ENCODE peak calls at places on chromosomes 1 and 21, in four cellular contexts. X, F, L and I are unnamed samples.
A peak's percentile ranks its signal among the peaks of the same experiment; 100 is the strongest.

GRCh38 chr1:2821970-2822620 is 20.6 kb upstream of the TTC34 start:
- DNase-seq in X (no peak), F (no peak), L (no peak), I (no peak)

GRCh38 chr1:227774051-227774720 is 39.0 kb downstream of the SNAP47 start:
- DNase-seq in X (no peak), F (no peak), L (no peak), I (no peak)

GRCh38 chr1:245461681-245462080 is 306.9 kb downstream of the KIF26B start:
- DNase-seq in X (no peak), F (no peak), L (no peak), I (no peak)

GRCh38 chr21:42820513-42821465 is 58.5 kb downstream of the WDR4 start:
- DNase-seq in X (no peak), F (no peak), L (no peak), I (no peak)

GRCh38 chr1:55823521-55824296 is 608.5 kb upstream of the USP24 start:
- DNase-seq in X (no peak), F (peak; percentile 50), L (peak; percentile 46), I (no peak)

GRCh38 chr1:15915991-15916390 is 59.9 kb downstream of the ZBTB17 start:
- DNase-seq in X (no peak), F (peak; percentile 19), L (peak; percentile 52), I (no peak)

GRCh38 chr21:35046880-35047229 is 2.2 kb downstream of the RUNX1 start:
- DNase-seq in X (no peak), F (no peak), L (no peak), I (no peak)

GRCh38 chr1:27602510-27603319 is 1.2 kb downstream of the AHDC1 start:
- DNase-seq in X (no peak), F (peak; percentile 42), L (no peak), I (peak; percentile 24)

GRCh38 chr1:214330715-214331114 is 49.8 kb downstream of the SMYD2 start:
- DNase-seq in X (no peak), F (no peak), L (no peak), I (no peak)

GRCh38 chr21:41928621-41929220 is 25.1 kb downstream of the C2CD2 start:
- DNase-seq in X (no peak), F (no peak), L (no peak), I (peak; percentile 66)

GRCh38 chr1:106768077-106768476 is 288.4 kb upstream of the PRMT6 start:
- DNase-seq in X (no peak), F (no peak), L (peak; percentile 42), I (no peak)

GRCh38 chr1:230270185-230270939 is 155.8 kb downstream of the PGBD5 start:
- DNase-seq in X (no peak), F (no peak), L (no peak), I (no peak)

GRCh38 chr1:24150228-24151174 is 7.6 kb upstream of the IL22RA1 start:
- DNase-seq in X (peak; percentile 85), F (peak; percentile 88), L (peak; percentile 75), I (peak; percentile 83)
- H3K4me1 ChIP-seq in X (peaks cover 21% of the 10 kb centered on the region), F (peaks cover 15% of the 10 kb centered on the region), L (no peaks in the 10 kb centered on the region), I (peaks cover 4% of the 10 kb centered on the region)

GRCh38 chr1:59141267-59141863 is 155.5 kb upstream of the FGGY start:
- DNase-seq in X (no peak), F (no peak), L (no peak), I (no peak)

GRCh38 chr1:59138402-59138801 is 158.5 kb upstream of the FGGY start:
- DNase-seq in X (no peak), F (no peak), L (no peak), I (no peak)

GRCh38 chr1:59136541-59137335 is 160.2 kb upstream of the FGGY start:
- DNase-seq in X (no peak), F (no peak), L (no peak), I (no peak)

GRCh38 chr1:59137968-59138367 is 158.9 kb upstream of the FGGY start:
- DNase-seq in X (no peak), F (no peak), L (no peak), I (no peak)

DNA sequence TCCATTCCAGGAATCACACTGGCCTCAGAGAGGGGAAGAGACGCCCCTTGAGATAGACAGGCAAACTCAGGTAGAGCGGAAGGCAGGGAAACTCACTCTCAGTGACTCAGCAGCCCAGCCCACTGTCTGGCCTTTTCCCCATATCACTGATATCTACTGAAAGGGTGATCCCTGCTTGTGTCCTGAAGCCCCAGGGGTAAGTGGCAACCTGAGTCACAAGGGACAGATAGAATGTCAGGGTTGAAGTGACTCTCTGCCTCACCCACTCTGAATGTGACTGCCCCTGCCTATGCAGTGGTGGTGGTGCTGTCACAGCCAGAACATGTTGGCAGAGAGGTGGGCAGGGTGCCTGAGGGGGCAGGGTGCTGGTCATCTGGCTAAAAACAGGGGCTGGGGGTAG is 157.5 kb upstream of the FGGY start:
- DNase-seq in X (peak; percentile 28), F (no peak), L (no peak), I (no peak)
- H3K4me1 ChIP-seq in X (peaks cover 59% of the 10 kb centered on the region), F (peaks cover 32% of the 10 kb centered on the region), L (peaks cover 25% of the 10 kb centered on the region), I (no peaks in the 10 kb centered on the region)

GRCh38 chr1:42933060-42933586 is 25.5 kb downstream of the SLC2A1 start:
- DNase-seq in X (no peak), F (no peak), L (no peak), I (no peak)
- H3K4me1 ChIP-seq in X (peaks cover 79% of the 10 kb centered on the region), F (peaks cover 68% of the 10 kb centered on the region), L (peaks cover 10% of the 10 kb centered on the region), I (peaks cover 44% of the 10 kb centered on the region)

GRCh38 chr1:41862411-41863221 is 56.1 kb downstream of the HIVEP3 start:
- DNase-seq in X (peak; percentile 83), F (peak; percentile 83), L (peak; percentile 70), I (no peak)

GRCh38 chr1:41861509-41862410 is 57.0 kb downstream of the HIVEP3 start:
- DNase-seq in X (no peak), F (no peak), L (no peak), I (no peak)

GRCh38 chr1:41863683-41864082 is 55.0 kb downstream of the HIVEP3 start:
- DNase-seq in X (no peak), F (no peak), L (no peak), I (no peak)

GRCh38 chr1:41866285-41866684 is 52.4 kb downstream of the HIVEP3 start:
- DNase-seq in X (no peak), F (no peak), L (no peak), I (no peak)

GRCh38 chr1:41864471-41865040 is 54.2 kb downstream of the HIVEP3 start:
- DNase-seq in X (no peak), F (no peak), L (no peak), I (no peak)
- H3K4me1 ChIP-seq in X (peaks cover 27% of the 10 kb centered on the region), F (peaks cover 50% of the 10 kb centered on the region), L (peaks cover 7% of the 10 kb centered on the region), I (peaks cover 16% of the 10 kb centered on the region)

GRCh38 chr1:10508511-10508951 is 33.8 kb downstream of the PEX14 start:
- DNase-seq in X (no peak), F (peak; percentile 44), L (no peak), I (no peak)

GRCh38 chr1:10511494-10511885 is 36.7 kb downstream of the PEX14 start:
- DNase-seq in X (no peak), F (no peak), L (no peak), I (no peak)

GRCh38 chr1:10513199-10513598 is 38.4 kb downstream of the PEX14 start:
- DNase-seq in X (no peak), F (no peak), L (no peak), I (no peak)

GRCh38 chr1:10509823-10510509 is 35.2 kb downstream of the PEX14 start:
- DNase-seq in X (no peak), F (no peak), L (no peak), I (no peak)

DNA sequence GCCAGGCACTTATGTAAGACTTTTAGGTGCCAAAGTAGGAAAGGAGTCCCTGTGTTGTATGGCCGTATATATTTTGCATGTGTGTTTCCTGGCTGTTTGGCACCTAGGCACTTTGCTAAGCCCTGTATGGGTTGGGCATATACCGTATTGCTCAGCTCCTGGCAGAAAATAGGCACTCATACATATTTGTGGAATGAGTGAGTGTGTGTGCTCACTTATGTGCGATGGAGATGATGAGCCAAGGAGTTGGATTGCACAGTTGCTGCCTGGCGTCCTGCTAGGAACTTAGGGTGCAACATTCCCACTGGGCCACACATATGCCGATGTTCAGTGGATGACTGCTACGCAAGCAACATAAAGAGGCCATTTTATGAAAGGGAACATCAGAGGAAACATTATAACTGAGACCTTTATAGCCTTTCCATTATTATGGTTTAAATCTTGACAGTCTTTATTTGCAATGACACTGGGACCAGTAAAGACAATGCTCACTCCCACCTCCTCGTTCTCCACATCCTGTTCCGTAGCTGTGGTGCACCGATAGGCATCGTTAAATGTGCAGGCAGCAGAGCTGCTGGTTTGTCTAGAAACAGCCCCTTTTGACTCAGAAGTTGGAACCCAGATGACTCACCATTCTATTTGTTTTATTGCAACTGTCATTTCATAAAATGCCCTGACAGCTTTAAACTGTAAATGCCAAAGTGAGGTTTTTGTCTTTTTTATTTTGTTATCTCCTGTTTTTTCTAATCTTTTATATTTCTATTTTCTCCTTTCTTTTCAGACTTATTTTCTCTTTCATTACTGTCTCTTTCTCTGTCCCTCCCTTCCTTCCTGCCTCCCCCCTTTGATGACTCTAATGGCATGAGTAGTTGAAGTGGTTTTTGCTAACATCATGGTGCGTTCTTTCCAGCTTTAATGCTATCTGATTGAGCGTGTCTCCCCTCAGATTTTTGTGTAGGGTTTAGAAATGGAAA is 36.1 kb downstream of the PEX14 start:
- DNase-seq in X (peak; percentile 24), F (peak; percentile 86), L (peak; percentile 88), I (no peak)
- H3K4me1 ChIP-seq in X (peaks cover 30% of the 10 kb centered on the region), F (peaks cover 45% of the 10 kb centered on the region), L (peaks cover 20% of the 10 kb centered on the region), I (no peaks in the 10 kb centered on the region)

GRCh38 chr1:1117469-1117831 is 1.6 kb upstream of the C1orf159 start:
- DNase-seq in X (no peak), F (no peak), L (no peak), I (no peak)
- H3K4me1 ChIP-seq in X (peaks cover 18% of the 10 kb centered on the region), F (peaks cover 16% of the 10 kb centered on the region), L (no peaks in the 10 kb centered on the region), I (no peaks in the 10 kb centered on the region)

GRCh38 chr1:109531205-109531779 is 8.4 kb upstream of the GPR61 start:
- DNase-seq in X (no peak), F (no peak), L (no peak), I (no peak)
- H3K4me1 ChIP-seq in X (peaks cover 14% of the 10 kb centered on the region), F (peaks cover 5% of the 10 kb centered on the region), L (peaks cover 2% of the 10 kb centered on the region), I (no peaks in the 10 kb centered on the region)

GRCh38 chr1:40310983-40311642 is 6.0 kb downstream of the COL9A2 start:
- DNase-seq in X (no peak), F (no peak), L (no peak), I (no peak)
- H3K4me1 ChIP-seq in X (peaks cover 28% of the 10 kb centered on the region), F (peaks cover 25% of the 10 kb centered on the region), L (peaks cover 4% of the 10 kb centered on the region), I (peaks cover 23% of the 10 kb centered on the region)

DNA sequence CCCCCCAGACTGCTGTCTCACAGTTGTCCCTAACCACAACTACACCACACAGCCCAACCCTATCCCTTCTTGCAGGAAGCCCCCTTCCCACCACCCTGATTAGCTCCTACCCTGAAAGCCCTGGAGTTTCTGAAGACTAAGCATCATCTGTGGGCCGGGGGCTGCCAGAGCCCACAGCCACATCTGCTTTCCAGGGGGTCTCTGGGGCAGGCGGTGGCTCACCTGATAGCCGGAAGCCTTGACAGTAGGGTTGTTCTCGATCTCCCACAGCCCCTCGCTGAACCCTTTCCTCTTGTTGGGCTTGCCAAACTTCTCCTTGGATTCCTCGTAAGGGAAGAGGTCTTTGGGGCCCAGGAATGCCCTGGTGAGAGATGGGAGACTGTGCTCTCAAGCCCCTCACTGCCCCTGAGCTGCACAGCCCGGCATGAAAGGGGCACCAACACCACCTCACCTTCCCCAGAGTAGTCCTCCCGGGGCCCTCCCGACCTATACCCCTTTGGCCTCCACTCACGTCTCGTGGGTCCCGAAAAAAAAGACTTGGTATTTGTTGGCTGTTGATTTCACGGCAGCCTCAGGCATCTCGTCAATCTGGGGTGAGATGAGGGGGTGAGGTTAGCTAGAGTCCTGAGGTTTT is 4.0 kb upstream of the MRPL24 start:
- DNase-seq in X (no peak), F (no peak), L (no peak), I (no peak)
- H3K4me1 ChIP-seq in X (peaks cover 67% of the 10 kb centered on the region), F (peaks cover 59% of the 10 kb centered on the region), L (peaks cover 38% of the 10 kb centered on the region), I (peaks cover 55% of the 10 kb centered on the region)